ENCODE peak calls at places on chromosomes 6 and 20, in five cellular contexts. A, B, Z, L and F are unnamed samples.

GRCh38 chr6:97850458-97851218 is 567.6 kb upstream of the MMS22L start:
- DNase-seq in A (no peak), B (no peak), Z (no peak), L (no peak), F (no peak)

GRCh38 chr20:48832423-48832735 is 4.6 kb upstream of the PREX1 start:
- DNase-seq in A (no peak), B (no peak), Z (no peak), L (no peak), F (no peak)

GRCh38 chr20:21509597-21510331 is 4.1 kb downstream of the NKX2-2 start:
- DNase-seq in A (peak), B (no peak), Z (no peak), L (no peak), F (no peak)

GRCh38 chr6:138590796-138591709 is 91.8 kb upstream of the NHSL1 start:
- DNase-seq in A (peak), B (peak), Z (peak), L (peak), F (peak)

GRCh38 chr6:131924881-131925474 is 26.2 kb downstream of the CCN2 start:
- DNase-seq in A (no peak), B (no peak), Z (no peak), L (no peak), F (no peak)

GRCh38 chr6:15357832-15358231 is 112.0 kb downstream of the JARID2 start:
- DNase-seq in A (no peak), B (no peak), Z (no peak), L (no peak), F (no peak)

GRCh38 chr6:143700684-143701342 is 23.0 kb downstream of the PHACTR2 start:
- DNase-seq in A (no peak), B (no peak), Z (no peak), L (no peak), F (no peak)

GRCh38 chr6:22332726-22333125 is 35.9 kb upstream of the PRL start:
- DNase-seq in A (no peak), B (no peak), Z (no peak), L (no peak), F (no peak)

GRCh38 chr6:17892097-17892686 is 95.2 kb downstream of the KIF13A start:
- DNase-seq in A (no peak), B (no peak), Z (no peak), L (no peak), F (no peak)

GRCh38 chr6:2129076-2129695 is 116.2 kb downstream of the GMDS start:
- DNase-seq in A (no peak), B (no peak), Z (no peak), L (no peak), F (no peak)

GRCh38 chr20:46558511-46558959 is 8.1 kb upstream of the OCSTAMP start:
- DNase-seq in A (peak), B (peak), Z (peak), L (peak), F (no peak)

GRCh38 chr20:33392016-33392415 is 9.3 kb downstream of the CDK5RAP1 start:
- DNase-seq in A (peak), B (no peak), Z (no peak), L (no peak), F (no peak)

GRCh38 chr6:96116674-96117073 is 100.9 kb downstream of the FUT9 start:
- DNase-seq in A (no peak), B (peak), Z (no peak), L (no peak), F (peak)

GRCh38 chr6:113190170-113190569 is 667.0 kb upstream of the MARCKS start:
- DNase-seq in A (no peak), B (no peak), Z (no peak), L (no peak), F (peak)